ENCODE peak calls at places on chromosomes 5 and 9, in ten cellular contexts. M is left cardiac atrium, X is RPMI7951, S is HTR-8/SVneo, T is mesendoderm, K is Peyer's patch, Q is germinal center, R is IMR-90, V is A549, D is neural crest cell. C is an unnamed sample.
A peak's percentile ranks its signal among the peaks of the same experiment; 100 is the strongest.

GRCh38 chr9:110257097-110257955 is 1.0 kb upstream of the TXN start:
- DNase-seq in Q (no peak), R (peak; percentile 24), D (no peak), K (peak; percentile 57), S (no peak), T (peak; percentile 59), V (no peak), X (no peak), M (peak; percentile 26), C (no peak)

GRCh38 chr5:58582411-58583393 is at the start of gene RAB3C:
- DNase-seq in Q (peak; percentile 84), S (peak; percentile 91), X (peak; percentile 88), T (peak; percentile 98), M (peak; percentile 94), D (peak; percentile 84), K (peak; percentile 89), R (peak; percentile 90), V (peak; percentile 90), C (peak; percentile 95)

GRCh38 chr5:134902071-134902801 is 2.7 kb upstream of the PCBD2 start:
- DNase-seq in D (no peak), Q (peak; percentile 73), M (no peak), S (no peak), K (no peak), T (no peak), R (peak; percentile 48), X (no peak), V (no peak), C (no peak)

GRCh38 chr5:150296496-150296895 is 6.2 kb downstream of the ARSI start:
- DNase-seq in S (no peak), Q (no peak), V (no peak), R (no peak), M (no peak), T (no peak), D (no peak), K (peak; percentile 39), X (no peak), C (no peak)

GRCh38 chr5:141735823-141736222 is 53.8 kb upstream of the ARAP3 start:
- DNase-seq in V (no peak), Q (no peak), R (no peak), X (no peak), S (no peak), T (peak; percentile 64), M (no peak), D (no peak), K (no peak), C (no peak)

GRCh38 chr5:166068547-166069335 is 2222.7 kb upstream of the WWC1 start:
- DNase-seq in S (peak; percentile 25), K (no peak), R (no peak), D (no peak), X (no peak), Q (no peak), M (no peak), V (no peak), T (no peak), C (no peak)

GRCh38 chr9:121138973-121139372 is 62.7 kb downstream of the RAB14 start:
- DNase-seq in V (no peak), M (no peak), K (no peak), T (no peak), S (no peak), X (no peak), D (no peak), Q (no peak), R (no peak), C (no peak)

GRCh38 chr5:44443172-44443571 is 54.0 kb upstream of the FGF10 start:
- DNase-seq in X (no peak), R (no peak), V (no peak), D (no peak), M (no peak), K (no peak), S (no peak), Q (no peak), T (peak; percentile 94), C (no peak)

GRCh38 chr5:82335807-82336206 is 57.7 kb upstream of the RPS23 start:
- DNase-seq in M (no peak), S (no peak), T (no peak), Q (no peak), D (no peak), K (no peak), R (peak; percentile 69), X (peak; percentile 66), V (no peak), C (no peak)

GRCh38 chr9:107895524-107896001 is 406.0 kb upstream of the KLF4 start:
- DNase-seq in Q (no peak), S (no peak), R (peak; percentile 50), V (no peak), X (no peak), T (no peak), M (no peak), D (no peak), K (no peak), C (no peak)

GRCh38 chr5:176155882-176156497 is 82.2 kb upstream of the SIMC1 start:
- DNase-seq in D (no peak), R (no peak), S (no peak), V (no peak), M (no peak), K (no peak), X (no peak), T (no peak), Q (no peak), C (no peak)

GRCh38 chr9:96453625-96454024 is 3.7 kb downstream of the HABP4 start:
- DNase-seq in T (peak; percentile 48), Q (no peak), V (peak; percentile 66), M (no peak), R (peak; percentile 47), K (no peak), D (no peak), X (peak; percentile 41), S (peak; percentile 35), C (no peak)

GRCh38 chr5:50711280-50711679 is 44.8 kb downstream of the PARP8 start:
- DNase-seq in S (peak; percentile 77), R (peak; percentile 8), M (no peak), Q (peak; percentile 48), K (no peak), D (no peak), X (peak; percentile 71), T (no peak), V (no peak), C (no peak)

C was measured in WTC11.